ENCODE peak calls at places on chromosome 18, in eight cellular contexts. One of them, this sample, is unnamed.
A peak's percentile ranks its signal among the peaks of the same experiment; 100 is the strongest.

GRCh38 chr18:79973517-79973916 is 9.1 kb downstream of the HSBP1L1 start:
- DNase-seq in fibroblast of pulmonary artery: no peak
- DNase-seq in sigmoid colon: no peak
- DNase-seq in GM12865: no peak
- DNase-seq in CD8-positive, alpha-beta T cell: no peak
- DNase-seq in tibial artery: no peak
- DNase-seq in thyroid gland: no peak
- DNase-seq in stomach: no peak
- DNase-seq in this sample: no peak

GRCh38 chr18:78856569-78857200 is 122.9 kb upstream of the SALL3 start:
- DNase-seq in GM12865: no peak
- DNase-seq in thyroid gland: no peak
- DNase-seq in stomach: no peak
- DNase-seq in sigmoid colon: no peak
- DNase-seq in fibroblast of pulmonary artery: no peak
- DNase-seq in tibial artery: no peak
- DNase-seq in CD8-positive, alpha-beta T cell: no peak
- DNase-seq in this sample: no peak

GRCh38 chr18:74255022-74255658 is 36.6 kb downstream of the CYB5A start:
- DNase-seq in tibial artery: no peak
- DNase-seq in fibroblast of pulmonary artery: peak; percentile 37
- DNase-seq in CD8-positive, alpha-beta T cell: no peak
- DNase-seq in sigmoid colon: peak; percentile 81
- DNase-seq in stomach: peak; percentile 59
- DNase-seq in thyroid gland: no peak
- DNase-seq in GM12865: no peak
- DNase-seq in this sample: no peak

GRCh38 chr18:24534271-24534670 is 73.8 kb downstream of the HRH4 start:
- DNase-seq in GM12865: no peak
- DNase-seq in stomach: no peak
- DNase-seq in thyroid gland: no peak
- DNase-seq in fibroblast of pulmonary artery: no peak
- DNase-seq in sigmoid colon: no peak
- DNase-seq in tibial artery: no peak
- DNase-seq in CD8-positive, alpha-beta T cell: no peak
- DNase-seq in this sample: no peak

GRCh38 chr18:41955688-41956087 is 654 bp downstream of the PIK3C3 start:
- DNase-seq in thyroid gland: no peak
- DNase-seq in sigmoid colon: no peak
- DNase-seq in CD8-positive, alpha-beta T cell: no peak
- DNase-seq in fibroblast of pulmonary artery: no peak
- DNase-seq in stomach: no peak
- DNase-seq in tibial artery: no peak
- DNase-seq in GM12865: no peak
- DNase-seq in this sample: no peak

GRCh38 chr18:12027046-12027445 is 45.7 kb downstream of the IMPA2 start:
- DNase-seq in sigmoid colon: peak; percentile 66
- DNase-seq in tibial artery: peak; percentile 61
- DNase-seq in GM12865: no peak
- DNase-seq in CD8-positive, alpha-beta T cell: no peak
- DNase-seq in fibroblast of pulmonary artery: no peak
- DNase-seq in stomach: peak; percentile 55
- DNase-seq in thyroid gland: peak; percentile 89
- DNase-seq in this sample: no peak

GRCh38 chr18:24246143-24246542 is 107.3 kb downstream of the CABYR start:
- DNase-seq in CD8-positive, alpha-beta T cell: no peak
- DNase-seq in thyroid gland: no peak
- DNase-seq in tibial artery: no peak
- DNase-seq in fibroblast of pulmonary artery: no peak
- DNase-seq in sigmoid colon: no peak
- DNase-seq in stomach: no peak
- DNase-seq in GM12865: peak; percentile 78
- DNase-seq in this sample: no peak

GRCh38 chr18:26252411-26252810 is 26.2 kb downstream of the TAF4B start:
- DNase-seq in CD8-positive, alpha-beta T cell: no peak
- DNase-seq in stomach: no peak
- DNase-seq in GM12865: no peak
- DNase-seq in fibroblast of pulmonary artery: no peak
- DNase-seq in thyroid gland: no peak
- DNase-seq in sigmoid colon: no peak
- DNase-seq in tibial artery: no peak
- DNase-seq in this sample: no peak

GRCh38 chr18:46759885-46760284 is 3.0 kb upstream of the ST8SIA5 start:
- DNase-seq in thyroid gland: peak; percentile 7
- DNase-seq in fibroblast of pulmonary artery: no peak
- DNase-seq in stomach: no peak
- DNase-seq in sigmoid colon: no peak
- DNase-seq in GM12865: no peak
- DNase-seq in CD8-positive, alpha-beta T cell: no peak
- DNase-seq in tibial artery: no peak
- DNase-seq in this sample: no peak

GRCh38 chr18:32093106-32093511 is 1.4 kb downstream of the RNF138 start:
- DNase-seq in stomach: peak; percentile 59
- DNase-seq in CD8-positive, alpha-beta T cell: peak; percentile 34
- DNase-seq in GM12865: peak; percentile 79
- DNase-seq in tibial artery: peak; percentile 77
- DNase-seq in thyroid gland: peak; percentile 53
- DNase-seq in sigmoid colon: peak; percentile 77
- DNase-seq in fibroblast of pulmonary artery: peak; percentile 58
- DNase-seq in this sample: peak; percentile 64

GRCh38 chr18:36653870-36654269 is 174.9 kb downstream of the TPGS2 start:
- DNase-seq in sigmoid colon: no peak
- DNase-seq in GM12865: no peak
- DNase-seq in tibial artery: no peak
- DNase-seq in thyroid gland: no peak
- DNase-seq in fibroblast of pulmonary artery: no peak
- DNase-seq in CD8-positive, alpha-beta T cell: no peak
- DNase-seq in stomach: no peak
- DNase-seq in this sample: no peak

GRCh38 chr18:55351980-55352714 is 235.8 kb downstream of the TCF4 start:
- DNase-seq in GM12865: peak; percentile 13
- DNase-seq in fibroblast of pulmonary artery: no peak
- DNase-seq in stomach: no peak
- DNase-seq in thyroid gland: no peak
- DNase-seq in CD8-positive, alpha-beta T cell: no peak
- DNase-seq in sigmoid colon: no peak
- DNase-seq in tibial artery: no peak
- DNase-seq in this sample: no peak

GRCh38 chr18:8835556-8835955 is 130.2 kb downstream of the MTCL1 start:
- DNase-seq in GM12865: no peak
- DNase-seq in fibroblast of pulmonary artery: peak; percentile 61
- DNase-seq in thyroid gland: no peak
- DNase-seq in sigmoid colon: peak; percentile 70
- DNase-seq in tibial artery: no peak
- DNase-seq in stomach: no peak
- DNase-seq in CD8-positive, alpha-beta T cell: no peak
- DNase-seq in this sample: no peak

GRCh38 chr18:23779696-23780303 is 90.5 kb downstream of the LAMA3 start:
- DNase-seq in CD8-positive, alpha-beta T cell: no peak
- DNase-seq in sigmoid colon: no peak
- DNase-seq in fibroblast of pulmonary artery: peak; percentile 43
- DNase-seq in GM12865: no peak
- DNase-seq in thyroid gland: no peak
- DNase-seq in stomach: no peak
- DNase-seq in tibial artery: no peak
- DNase-seq in this sample: no peak

GRCh38 chr18:35804377-35804776 is 168.1 kb upstream of the RMP24 start:
- DNase-seq in sigmoid colon: no peak
- DNase-seq in fibroblast of pulmonary artery: no peak
- DNase-seq in stomach: no peak
- DNase-seq in thyroid gland: no peak
- DNase-seq in GM12865: no peak
- DNase-seq in CD8-positive, alpha-beta T cell: no peak
- DNase-seq in tibial artery: no peak
- DNase-seq in this sample: no peak

GRCh38 chr18:27994571-27994970 is 182.4 kb downstream of the CDH2 start:
- DNase-seq in thyroid gland: no peak
- DNase-seq in tibial artery: no peak
- DNase-seq in stomach: no peak
- DNase-seq in sigmoid colon: no peak
- DNase-seq in CD8-positive, alpha-beta T cell: no peak
- DNase-seq in fibroblast of pulmonary artery: no peak
- DNase-seq in GM12865: no peak
- DNase-seq in this sample: no peak

GRCh38 chr18:21682276-21683051 is 22.1 kb downstream of the ABHD3 start:
- DNase-seq in thyroid gland: peak; percentile 58
- DNase-seq in stomach: no peak
- DNase-seq in CD8-positive, alpha-beta T cell: no peak
- DNase-seq in tibial artery: no peak
- DNase-seq in sigmoid colon: no peak
- DNase-seq in fibroblast of pulmonary artery: peak; percentile 84
- DNase-seq in GM12865: peak; percentile 82
- DNase-seq in this sample: no peak

GRCh38 chr18:2513616-2514015 is 57.7 kb downstream of the METTL4 start:
- DNase-seq in tibial artery: no peak
- DNase-seq in sigmoid colon: no peak
- DNase-seq in GM12865: no peak
- DNase-seq in fibroblast of pulmonary artery: no peak
- DNase-seq in CD8-positive, alpha-beta T cell: no peak
- DNase-seq in thyroid gland: no peak
- DNase-seq in stomach: no peak
- DNase-seq in this sample: no peak

GRCh38 chr18:62486290-62486964 is 36.4 kb upstream of the ZCCHC2 start:
- DNase-seq in tibial artery: no peak
- DNase-seq in stomach: peak; percentile 44
- DNase-seq in thyroid gland: peak; percentile 71
- DNase-seq in sigmoid colon: no peak
- DNase-seq in fibroblast of pulmonary artery: peak; percentile 39
- DNase-seq in CD8-positive, alpha-beta T cell: no peak
- DNase-seq in GM12865: peak; percentile 14
- DNase-seq in this sample: no peak

GRCh38 chr18:44758821-44759624 is 78.3 kb downstream of the SETBP1 start:
- DNase-seq in CD8-positive, alpha-beta T cell: no peak
- DNase-seq in thyroid gland: no peak
- DNase-seq in sigmoid colon: no peak
- DNase-seq in GM12865: peak; percentile 93
- DNase-seq in fibroblast of pulmonary artery: no peak
- DNase-seq in stomach: no peak
- DNase-seq in tibial artery: no peak
- DNase-seq in this sample: no peak

GRCh38 chr18:70384181-70384790 is 95.4 kb downstream of the SOCS6 start:
- DNase-seq in GM12865: no peak
- DNase-seq in stomach: no peak
- DNase-seq in CD8-positive, alpha-beta T cell: no peak
- DNase-seq in tibial artery: no peak
- DNase-seq in thyroid gland: no peak
- DNase-seq in fibroblast of pulmonary artery: peak; percentile 43
- DNase-seq in sigmoid colon: no peak
- DNase-seq in this sample: no peak
- TF ChIP-seq CTCF in GM12865: no peak
- TF ChIP-seq CTCF in stomach: no peak
- TF ChIP-seq CTCF in CD8-positive, alpha-beta T cell: no peak
- TF ChIP-seq CTCF in tibial artery: no peak
- TF ChIP-seq CTCF in thyroid gland: no peak
- TF ChIP-seq CTCF in fibroblast of pulmonary artery: no peak
- TF ChIP-seq CTCF in sigmoid colon: no peak
- TF ChIP-seq CTCF in this sample: no peak

DNA sequence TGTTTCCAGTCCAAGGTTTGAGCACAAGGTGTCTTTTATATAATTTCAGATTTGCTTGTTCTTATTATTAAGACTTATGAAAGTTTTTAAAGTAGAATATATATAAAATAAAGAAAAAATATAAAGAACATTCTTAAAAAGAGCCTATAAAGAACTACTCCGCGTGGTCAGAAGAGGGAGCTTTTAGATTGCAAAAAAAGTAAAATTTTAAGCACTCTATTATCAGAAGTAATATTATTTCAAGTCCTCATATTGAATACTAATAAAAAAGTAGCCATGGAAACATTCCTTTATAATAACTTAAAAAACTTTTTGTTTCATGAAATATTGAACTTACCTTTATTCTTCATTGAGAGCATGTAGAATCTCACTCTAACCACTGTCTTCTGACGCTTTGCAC is 51.4 kb downstream of the LINC00305 start:
- DNase-seq in GM12865: no peak
- DNase-seq in CD8-positive, alpha-beta T cell: no peak
- DNase-seq in stomach: no peak
- DNase-seq in tibial artery: no peak
- DNase-seq in sigmoid colon: no peak
- DNase-seq in thyroid gland: no peak
- DNase-seq in fibroblast of pulmonary artery: peak; percentile 13
- DNase-seq in this sample: no peak
- TF ChIP-seq CTCF in GM12865: no peak
- TF ChIP-seq CTCF in CD8-positive, alpha-beta T cell: no peak
- TF ChIP-seq CTCF in stomach: no peak
- TF ChIP-seq CTCF in tibial artery: no peak
- TF ChIP-seq CTCF in sigmoid colon: no peak
- TF ChIP-seq CTCF in thyroid gland: no peak
- TF ChIP-seq CTCF in fibroblast of pulmonary artery: no peak
- TF ChIP-seq CTCF in this sample: peak; percentile 28

DNA sequence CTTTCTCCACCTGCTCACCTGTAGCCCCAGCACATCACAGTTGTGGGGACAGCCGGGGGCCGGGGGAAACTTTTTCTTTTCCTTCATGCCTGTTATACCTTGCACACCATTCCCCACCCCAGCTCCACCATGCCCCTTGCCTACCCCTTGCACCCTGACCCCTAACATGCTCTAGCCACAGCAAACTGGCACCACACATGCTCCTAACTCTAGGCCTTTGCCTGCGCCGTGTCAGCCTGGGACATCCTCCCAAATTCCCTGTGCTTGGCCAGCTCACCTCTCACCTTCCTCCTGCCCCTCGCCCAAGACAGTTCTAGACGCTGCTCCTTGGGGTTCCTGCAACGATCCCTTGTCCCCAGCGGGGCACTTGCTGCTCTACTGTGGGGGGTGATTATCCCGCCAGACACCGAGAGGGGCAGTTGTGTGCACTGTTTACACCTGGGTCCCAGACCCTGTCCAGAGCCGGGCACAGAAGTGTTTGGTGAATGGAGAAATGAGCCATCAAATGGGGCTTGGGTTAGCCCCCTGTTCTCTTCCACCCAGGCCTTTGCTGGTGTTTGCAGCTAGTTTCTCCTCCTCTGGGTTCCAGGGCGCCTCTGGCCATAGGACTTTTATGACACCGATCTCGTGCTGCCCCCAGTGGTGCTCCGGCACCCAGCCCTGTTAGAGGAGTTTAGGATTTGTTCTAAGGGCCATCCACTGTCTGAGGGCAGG is 129.8 kb downstream of the CTIF start:
- DNase-seq in GM12865: no peak
- DNase-seq in thyroid gland: no peak
- DNase-seq in CD8-positive, alpha-beta T cell: no peak
- DNase-seq in stomach: no peak
- DNase-seq in sigmoid colon: no peak
- DNase-seq in fibroblast of pulmonary artery: no peak
- DNase-seq in tibial artery: peak; percentile 51
- DNase-seq in this sample: no peak
- TF ChIP-seq CTCF in GM12865: no peak
- TF ChIP-seq CTCF in thyroid gland: no peak
- TF ChIP-seq CTCF in CD8-positive, alpha-beta T cell: no peak
- TF ChIP-seq CTCF in stomach: no peak
- TF ChIP-seq CTCF in sigmoid colon: no peak
- TF ChIP-seq CTCF in fibroblast of pulmonary artery: no peak
- TF ChIP-seq CTCF in tibial artery: no peak
- TF ChIP-seq CTCF in this sample: no peak

DNA sequence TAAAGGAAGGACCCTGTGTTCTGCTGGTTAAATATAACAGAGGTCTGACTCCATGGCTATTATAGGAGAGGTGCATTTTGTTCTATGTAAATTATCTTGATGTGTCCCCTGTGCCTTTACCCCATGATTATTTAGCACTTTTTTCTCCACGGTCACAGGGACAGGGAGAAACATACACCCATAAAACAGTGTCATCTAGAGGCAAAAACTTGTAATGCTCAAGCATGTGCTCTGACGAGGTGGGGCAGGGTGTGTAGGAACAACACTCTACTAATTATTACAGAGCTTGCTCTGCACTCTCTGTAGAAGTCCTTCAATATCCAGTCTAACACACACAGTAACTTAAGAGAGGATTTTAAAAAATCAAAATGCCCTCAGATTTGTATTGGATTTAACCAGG is 187.9 kb downstream of the NEDD4L start:
- DNase-seq in thyroid gland: peak; percentile 59
- DNase-seq in fibroblast of pulmonary artery: no peak
- DNase-seq in sigmoid colon: no peak
- DNase-seq in tibial artery: no peak
- DNase-seq in stomach: peak; percentile 46
- DNase-seq in GM12865: no peak
- DNase-seq in CD8-positive, alpha-beta T cell: no peak
- DNase-seq in this sample: no peak
- TF ChIP-seq CTCF in thyroid gland: peak; percentile 62
- TF ChIP-seq CTCF in fibroblast of pulmonary artery: peak; percentile 29
- TF ChIP-seq CTCF in sigmoid colon: peak; percentile 28
- TF ChIP-seq CTCF in tibial artery: no peak
- TF ChIP-seq CTCF in stomach: peak; percentile 32
- TF ChIP-seq CTCF in GM12865: peak; percentile 22
- TF ChIP-seq CTCF in CD8-positive, alpha-beta T cell: no peak
- TF ChIP-seq CTCF in this sample: no peak

This sample was measured in glutamatergic neuron.